ENCODE peak calls at places on chromosomes 5 and 9, in four cellular contexts. F is heart right ventricle, Y is heart left ventricle, E is transverse colon. D is an unnamed sample.

GRCh38 chr5:135158315-135158697 is 124.3 kb upstream of the PITX1 start:
- DNase-seq in Y (no peak), F (no peak), E (no peak), D (no peak)

GRCh38 chr5:60577116-60577515 is 122.8 kb downstream of the DEPDC1B start:
- DNase-seq in Y (no peak), F (no peak), E (no peak), D (no peak)

GRCh38 chr9:89375181-89375760 is 57.0 kb downstream of the SECISBP2 start:
- DNase-seq in F (no peak), E (no peak), Y (no peak), D (no peak)

GRCh38 chr5:126268697-126269315 is 154.4 kb upstream of the GRAMD2B start:
- DNase-seq in F (no peak), E (peak; percentile 26), Y (no peak), D (no peak)

GRCh38 chr9:24459898-24460297 is 85.8 kb downstream of the IZUMO3 start:
- DNase-seq in Y (no peak), E (no peak), F (no peak), D (no peak)

GRCh38 chr5:167765341-167765740 is 526.1 kb upstream of the WWC1 start:
- DNase-seq in Y (no peak), E (no peak), F (no peak), D (no peak)

GRCh38 chr5:151684690-151685361 is 1.9 kb downstream of the SPARC start:
- DNase-seq in F (peak; percentile 79), Y (no peak), E (peak; percentile 29), D (peak; percentile 58)

GRCh38 chr5:94043311-94043710 is 301.9 kb upstream of the POU5F2 start:
- DNase-seq in Y (no peak), F (no peak), E (no peak), D (no peak)

D was measured in mucosa of gallbladder.